ENCODE peak calls at places on chromosomes 3 and 15, in eight cellular contexts. O is heart right ventricle; W is H1; Q is uterus; U is activated CD8-positive, alpha-beta T cell treated with anti-CD3 and anti-CD28 coated beads for 36 hours; F is BE2C; Z is GM13976; X is mesothelial cell of epicardium. V is an unnamed sample.

GRCh38 chr15:32908921-32909320 is 191.1 kb downstream of the GREM1 start:
- DNase-seq in O (no peak), W (no peak), Q (no peak), U (no peak), F (no peak), Z (no peak), X (no peak), V (no peak)

GRCh38 chr3:180306691-180307090 is 270.0 kb upstream of the PEX5L start:
- DNase-seq in O (no peak), W (no peak), Q (no peak), U (no peak), F (no peak), Z (no peak), X (no peak), V (no peak)

GRCh38 chr15:40416056-40416455 is 10.5 kb downstream of the IVD start:
- DNase-seq in O (no peak), W (no peak), Q (no peak), U (no peak), F (no peak), Z (no peak), X (no peak), V (no peak)

GRCh38 chr3:28320981-28321380 is 27.5 kb upstream of the ZCWPW2 start:
- DNase-seq in O (no peak), W (no peak), Q (no peak), U (no peak), F (no peak), Z (no peak), X (no peak), V (no peak)

GRCh38 chr3:175187586-175187985 is 328.5 kb downstream of the NAALADL2 start:
- DNase-seq in O (no peak), W (no peak), Q (no peak), U (no peak), F (no peak), Z (no peak), X (no peak), V (no peak)

GRCh38 chr3:189288348-189289235 is 116.8 kb downstream of the TPRG1 start:
- DNase-seq in O (no peak), W (no peak), Q (no peak), U (no peak), F (no peak), Z (peak; percentile 60), X (no peak), V (no peak)

GRCh38 chr15:73052679-73053397 is 575 bp downstream of the NEO1 start:
- DNase-seq in O (peak; percentile 36), W (no peak), Q (peak; percentile 39), U (peak; percentile 39), F (peak; percentile 12), Z (peak; percentile 46), X (peak; percentile 67), V (peak; percentile 73)

GRCh38 chr15:41801850-41802455 is 25.9 kb upstream of the JMJD7 start:
- DNase-seq in O (no peak), W (no peak), Q (no peak), U (no peak), F (no peak), Z (no peak), X (no peak), V (no peak)

GRCh38 chr3:100748220-100748619 is 38.9 kb downstream of the TFG start:
- DNase-seq in O (no peak), W (no peak), Q (no peak), U (no peak), F (no peak), Z (no peak), X (no peak), V (no peak)

GRCh38 chr15:90266485-90266884 is 1.0 kb downstream of the NGRN start:
- DNase-seq in O (no peak), W (no peak), Q (no peak), U (peak; percentile 50), F (no peak), Z (no peak), X (no peak), V (no peak)

GRCh38 chr3:113222412-113223086 is 11.2 kb downstream of the BOC start:
- DNase-seq in O (no peak), W (no peak), Q (no peak), U (no peak), F (peak; percentile 46), Z (no peak), X (no peak), V (no peak)

GRCh38 chr3:22157848-22158247 is 406.8 kb upstream of the ZNF385D start:
- DNase-seq in O (no peak), W (no peak), Q (no peak), U (no peak), F (no peak), Z (no peak), X (no peak), V (no peak)

GRCh38 chr15:77657629-77658238 is 25.0 kb upstream of the LINGO1 start:
- DNase-seq in O (no peak), W (no peak), Q (no peak), U (no peak), F (no peak), Z (no peak), X (no peak), V (no peak)

GRCh38 chr3:147392083-147392916 is 14.0 kb downstream of the ZIC4 start:
- DNase-seq in O (no peak), W (no peak), Q (no peak), U (no peak), F (peak; percentile 54), Z (no peak), X (no peak), V (no peak)

DNA sequence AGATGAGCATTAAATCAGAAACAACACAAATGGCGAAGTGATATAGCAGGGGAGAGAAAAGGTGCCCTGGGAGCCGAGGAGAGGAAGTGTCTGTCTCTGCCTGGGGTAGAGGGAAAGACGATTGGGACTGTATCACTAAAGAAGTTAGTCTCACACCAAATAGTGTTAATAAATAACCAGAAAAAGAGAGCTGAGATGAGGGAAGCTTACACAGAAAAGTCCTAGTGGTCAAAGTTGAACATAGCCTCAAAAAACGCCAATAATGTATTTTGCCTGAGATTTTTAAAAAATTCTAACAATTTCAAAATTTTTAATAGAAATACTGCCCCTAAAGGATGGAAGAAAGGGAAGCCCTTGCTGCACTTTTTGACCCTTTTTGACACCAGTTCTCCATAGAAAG is 417.6 kb downstream of the TUSC7 start:
- DNase-seq in O (no peak), W (no peak), Q (no peak), U (no peak), F (no peak), Z (no peak), X (no peak), V (no peak)
- TF ChIP-seq CTCF in O (no peak), W (no peak), Q (no peak), U (no peak), F (peak; percentile 31), Z (no peak), X (no peak), V (peak; percentile 67)

GRCh38 chr15:65927545-65927944 is 58.3 kb downstream of the RAB11A start:
- DNase-seq in O (no peak), W (no peak), Q (no peak), U (no peak), F (no peak), Z (no peak), X (no peak), V (no peak)
- TF ChIP-seq CTCF in O (no peak), W (peak; percentile 20), Q (no peak), U (no peak), F (peak; percentile 18), Z (no peak), X (no peak), V (peak; percentile 35)

DNA sequence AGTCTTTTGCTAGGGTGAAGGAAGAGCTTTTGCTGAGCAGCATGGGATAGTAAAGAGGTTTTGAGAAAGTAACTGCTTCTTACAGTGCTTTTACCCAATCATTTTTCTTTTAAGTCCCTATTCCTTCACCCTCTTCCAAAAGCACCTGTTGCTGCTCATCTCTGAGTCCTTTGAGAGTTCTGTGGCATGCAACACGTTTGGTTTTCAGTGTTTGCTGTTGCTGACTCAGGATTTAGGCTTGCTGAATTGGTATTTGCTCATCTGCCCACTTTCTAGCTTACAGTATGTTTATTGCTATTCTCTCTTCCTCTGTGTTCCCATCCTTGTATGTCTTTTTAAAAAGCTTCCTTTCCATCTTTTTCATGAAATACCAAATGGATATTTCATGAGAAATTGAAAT is 55.9 kb upstream of the THRB start:
- DNase-seq in O (no peak), W (no peak), Q (no peak), U (no peak), F (no peak), Z (no peak), X (no peak), V (no peak)
- TF ChIP-seq CTCF in O (no peak), W (no peak), Q (no peak), U (no peak), F (no peak), Z (no peak), X (no peak), V (no peak)

GRCh38 chr3:36373084-36373483 is 7.2 kb upstream of the STAC start:
- DNase-seq in O (no peak), W (no peak), Q (no peak), U (no peak), F (no peak), Z (no peak), X (no peak), V (no peak)

GRCh38 chr3:36372534-36372935 is 7.8 kb upstream of the STAC start:
- DNase-seq in O (no peak), W (no peak), Q (no peak), U (no peak), F (no peak), Z (no peak), X (no peak), V (no peak)

DNA sequence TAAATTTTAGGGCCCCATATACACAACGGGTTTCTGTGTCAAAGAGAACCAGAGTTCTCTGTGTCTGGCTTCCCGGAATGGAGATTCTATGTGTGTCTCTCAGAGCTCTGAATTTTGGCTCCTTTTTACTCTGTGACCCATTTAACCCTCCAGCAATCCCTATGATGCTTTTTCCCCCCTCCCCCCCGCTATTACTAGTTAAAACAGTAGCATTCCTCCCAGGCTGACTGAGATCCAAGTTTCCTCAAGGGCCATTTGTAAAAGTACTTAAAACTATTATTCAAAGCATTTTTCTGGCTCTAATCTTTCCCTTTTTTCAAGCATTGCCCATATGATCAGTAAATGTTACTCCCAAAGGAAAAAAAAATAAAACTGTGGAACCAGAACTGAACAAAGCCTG is 6.6 kb upstream of the STAC start:
- DNase-seq in O (no peak), W (no peak), Q (no peak), U (no peak), F (no peak), Z (no peak), X (no peak), V (no peak)
- TF ChIP-seq CTCF in O (no peak), W (no peak), Q (no peak), U (no peak), F (no peak), Z (no peak), X (no peak), V (no peak)